ENCODE peak calls at places on chromosome 12, in nine cellular contexts. O is WTC11; A is left cardiac atrium; F is GM18507; H is choroid plexus epithelial cell; C is GF-D8; Y is progenitor cell of endocrine pancreas; W is CD8-positive, alpha-beta memory T cell; U is NCI-H1694 treated with DMSO at 0.1 percent for 48 hours. B is an unnamed sample.

GRCh38 chr12:78951746-78952532 is 87.4 kb downstream of the SYT1 start:
- DNase-seq in O (no peak), A (no peak), F (no peak), H (no peak), C (no peak), Y (no peak), W (no peak), U (no peak), B (peak; percentile 6)

GRCh38 chr12:106671840-106672239 is 89.0 kb downstream of the RFX4 start:
- DNase-seq in O (no peak), A (no peak), F (no peak), H (no peak), C (no peak), Y (no peak), W (no peak), U (no peak), B (no peak)

GRCh38 chr12:24561411-24561871 is 387.5 kb downstream of the BCAT1 start:
- DNase-seq in O (no peak), A (no peak), F (no peak), H (peak; percentile 45), C (no peak), Y (no peak), W (no peak), U (peak; percentile 33), B (peak; percentile 49)

GRCh38 chr12:6336079-6336858 is 5.6 kb downstream of the TNFRSF1A start:
- DNase-seq in O (peak; percentile 95), A (peak; percentile 97), F (no peak), H (peak; percentile 99), C (peak; percentile 82), Y (peak; percentile 73), W (peak; percentile 77), U (no peak), B (peak; percentile 99)

GRCh38 chr12:100717733-100718067 is 76.9 kb upstream of the ANO4 start:
- DNase-seq in O (no peak), A (no peak), F (no peak), H (no peak), C (no peak), Y (no peak), W (no peak), U (no peak), B (peak; percentile 3)

GRCh38 chr12:98238513-98238912 is 276.9 kb upstream of the TMPO start:
- DNase-seq in O (no peak), A (no peak), F (no peak), H (peak; percentile 5), C (no peak), Y (no peak), W (no peak), U (no peak), B (peak; percentile 52)

GRCh38 chr12:57449375-57449774 is 5.7 kb upstream of the INHBE start:
- DNase-seq in O (no peak), A (no peak), F (no peak), H (no peak), C (no peak), Y (no peak), W (no peak), U (no peak), B (no peak)

GRCh38 chr12:31323466-31324115 is 2.4 kb downstream of the SINHCAF start:
- DNase-seq in O (peak; percentile 29), A (peak; percentile 42), F (no peak), H (peak; percentile 22), C (peak; percentile 45), Y (no peak), W (peak; percentile 79), U (peak; percentile 76), B (peak; percentile 35)